ENCODE peak calls at places on chromosomes 2 and 18, in six cellular contexts. B is right atrium auricular region; P is gastrocnemius medialis; G is psoas muscle; H is CD8-positive, alpha-beta T cell; Q is A549. C is an unnamed sample.

GRCh38 chr2:64779117-64779690 is 125.5 kb upstream of the SERTAD2 start:
- DNase-seq in Q (peak), H (no peak), P (no peak), G (no peak), B (no peak), C (no peak)

GRCh38 chr2:32882911-32883810 is 63.6 kb upstream of the LTBP1 start:
- DNase-seq in G (no peak), B (no peak), P (no peak), Q (no peak), H (no peak), C (no peak)

GRCh38 chr2:58664523-58665155 is 423.5 kb upstream of the FANCL start:
- DNase-seq in Q (no peak), H (no peak), P (no peak), G (no peak), B (no peak), C (no peak)

GRCh38 chr2:23207871-23208270 is 177.1 kb upstream of the KLHL29 start:
- DNase-seq in B (no peak), Q (peak), H (no peak), P (no peak), G (no peak), C (peak)

GRCh38 chr2:175019566-175020327 is 14.6 kb upstream of the CHN1 start:
- DNase-seq in P (no peak), H (no peak), G (no peak), B (no peak), Q (no peak), C (no peak)

GRCh38 chr2:200506679-200507078 is 3.2 kb downstream of the KCTD18 start:
- DNase-seq in G (no peak), H (no peak), Q (no peak), P (no peak), B (no peak), C (no peak)

GRCh38 chr2:197080611-197081010 is 154.1 kb upstream of the PGAP1 start:
- DNase-seq in B (no peak), G (no peak), H (no peak), Q (no peak), P (no peak), C (no peak)

GRCh38 chr2:226159875-226160479 is 639.6 kb downstream of the IRS1 start:
- DNase-seq in B (no peak), H (no peak), G (no peak), P (no peak), Q (peak), C (no peak)

GRCh38 chr2:70596739-70597138 is 43.1 kb upstream of the TGFA start:
- DNase-seq in P (no peak), H (no peak), B (no peak), G (no peak), Q (no peak), C (no peak)

GRCh38 chr2:17300141-17300540 is 218.1 kb downstream of the RAD51AP2 start:
- DNase-seq in G (no peak), P (no peak), H (no peak), B (no peak), Q (peak), C (no peak)

GRCh38 chr2:203201426-203201825 is 37.4 kb upstream of the CYP20A1 start:
- DNase-seq in H (no peak), P (no peak), Q (no peak), B (no peak), G (no peak), C (no peak)

GRCh38 chr2:111106720-111107119 is 14.0 kb upstream of the BCL2L11 start:
- DNase-seq in P (no peak), H (no peak), B (no peak), Q (no peak), G (no peak), C (no peak)

GRCh38 chr2:127740665-127741287 is 39.5 kb downstream of the SFT2D3 start:
- DNase-seq in B (no peak), Q (no peak), P (no peak), H (no peak), G (no peak), C (no peak)

GRCh38 chr2:127739800-127740199 is 38.5 kb downstream of the SFT2D3 start:
- DNase-seq in G (no peak), P (no peak), B (no peak), Q (no peak), H (no peak), C (no peak)

GRCh38 chr2:127737892-127738291 is 36.6 kb downstream of the SFT2D3 start:
- DNase-seq in Q (peak), G (no peak), P (no peak), B (no peak), H (no peak), C (no peak)

GRCh38 chr2:127747621-127748020 is 46.3 kb downstream of the SFT2D3 start:
- DNase-seq in B (no peak), Q (no peak), H (no peak), G (no peak), P (no peak), C (no peak)

GRCh38 chr2:127743477-127744026 is 42.3 kb downstream of the SFT2D3 start:
- DNase-seq in P (no peak), G (no peak), B (no peak), H (no peak), Q (no peak), C (no peak)
- TF ChIP-seq CTCF in P (no peak), G (peak), B (no peak), H (no peak), Q (no peak), C (no peak)

GRCh38 chr18:12884521-12885323 is 685 bp upstream of the PTPN2 start:
- DNase-seq in H (no peak), Q (no peak), P (no peak), G (no peak), B (no peak), C (no peak)
- H3K27ac ChIP-seq in H (peak), Q (peak), P (peak), G (peak), B (peak), C (peak)

GRCh38 chr18:74994502-74995403 is 214.2 kb downstream of the PTGR3 start:
- DNase-seq in P (no peak), G (no peak), H (no peak), Q (no peak), B (no peak), C (no peak)
- H3K4me3 ChIP-seq in P (no peak), G (no peak), H (no peak), Q (no peak), B (no peak), C (no peak)

GRCh38 chr2:191728710-191729597 is 51.0 kb downstream of the NABP1 start:
- DNase-seq in H (no peak), G (no peak), B (no peak), P (no peak), Q (peak), C (no peak)
- TF ChIP-seq CTCF in H (no peak), G (no peak), B (no peak), P (no peak), Q (no peak), C (no peak)

GRCh38 chr18:22549260-22549937 is 131.7 kb upstream of the CTAGE1 start:
- DNase-seq in G (no peak), H (no peak), P (no peak), B (no peak), Q (no peak), C (no peak)

GRCh38 chr18:22544626-22545025 is 126.9 kb upstream of the CTAGE1 start:
- DNase-seq in Q (no peak), H (no peak), G (no peak), B (no peak), P (no peak), C (no peak)

GRCh38 chr18:22547807-22548561 is 130.3 kb upstream of the CTAGE1 start:
- DNase-seq in G (no peak), P (no peak), H (no peak), B (no peak), Q (no peak), C (no peak)

GRCh38 chr18:22545091-22545795 is 127.5 kb upstream of the CTAGE1 start:
- DNase-seq in B (no peak), G (no peak), H (no peak), Q (no peak), P (peak), C (no peak)

GRCh38 chr18:22546905-22547304 is 129.2 kb upstream of the CTAGE1 start:
- DNase-seq in P (no peak), G (no peak), B (no peak), H (no peak), Q (no peak), C (no peak)
- H3K27ac ChIP-seq in P (no peak), G (no peak), B (peak), H (no peak), Q (no peak), C (no peak)

GRCh38 chr2:216680951-216681629 is 14.3 kb downstream of the IGFBP5 start:
- DNase-seq in H (no peak), G (no peak), B (no peak), Q (no peak), P (no peak), C (no peak)
- H3K4me3 ChIP-seq in H (no peak), G (no peak), B (no peak), Q (no peak), P (no peak), C (no peak)

GRCh38 chr2:99666256-99666655 is 176.4 kb upstream of the REV1 start:
- DNase-seq in H (no peak), B (no peak), P (no peak), Q (no peak), G (no peak), C (no peak)
- TF ChIP-seq CTCF in H (no peak), B (peak), P (no peak), Q (no peak), G (peak), C (no peak)

GRCh38 chr18:4125246-4125938 is 329.7 kb downstream of the DLGAP1 start:
- DNase-seq in B (no peak), G (peak), Q (no peak), P (peak), H (no peak), C (no peak)
- H3K27ac ChIP-seq in B (no peak), G (peak), Q (no peak), P (no peak), H (no peak), C (peak)

C was measured in coronary artery.